ENCODE peak calls at places on chromosomes 11 and 22, in eight cellular contexts. S is H1, O is adrenal gland, E is IMR-90, K is SJSA1, Z is ovary, N is gastrocnemius medialis, I is esophagus squamous epithelium. G is an unnamed sample. For H3K4me1 and H3K27me3, the result is how much of the 10 kb centered on the place peaks cover.

GRCh38 chr11:75072582-75072981 is 24.1 kb downstream of the OR2AT4 start:
- DNase-seq in S (no peak), O (no peak), E (no peak), K (no peak), Z (no peak), N (no peak), I (no peak), G (no peak)

GRCh38 chr11:9719949-9720646 is 56.2 kb downstream of the SWAP70 start:
- DNase-seq in S (no peak), O (no peak), E (no peak), K (no peak), Z (no peak), N (no peak), I (no peak), G (no peak)

GRCh38 chr11:125402436-125402835 is 93.6 kb downstream of the FEZ1 start:
- DNase-seq in S (no peak), O (peak), E (peak), K (no peak), Z (no peak), N (peak), I (no peak), G (no peak)

GRCh38 chr11:125284209-125284608 is 119.7 kb downstream of the PKNOX2 start:
- DNase-seq in S (no peak), O (no peak), E (no peak), K (no peak), Z (no peak), N (no peak), I (no peak), G (no peak)

GRCh38 chr11:4887591-4887990 is 5.9 kb downstream of the OR51T1 start:
- DNase-seq in S (no peak), O (no peak), E (no peak), K (no peak), Z (no peak), N (no peak), I (no peak), G (no peak)

GRCh38 chr11:20113147-20113435 is 47.2 kb downstream of the DBX1 start:
- DNase-seq in S (no peak), O (no peak), E (no peak), K (no peak), Z (no peak), N (no peak), I (no peak), G (peak)

GRCh38 chr22:30219668-30220278 is 26.8 kb downstream of the LIF start:
- DNase-seq in S (no peak), O (no peak), E (no peak), K (no peak), Z (no peak), N (no peak), I (no peak), G (no peak)

GRCh38 chr22:24536089-24536488 is 18.8 kb downstream of the GUCD1 start:
- DNase-seq in S (no peak), O (no peak), E (no peak), K (no peak), Z (no peak), N (no peak), I (no peak), G (no peak)

GRCh38 chr11:87819141-87819540 is 356.1 kb downstream of the RAB38 start:
- DNase-seq in S (no peak), O (no peak), E (no peak), K (no peak), Z (no peak), N (no peak), I (no peak), G (no peak)

GRCh38 chr11:106446961-106447360 is 369.5 kb downstream of the AASDHPPT start:
- DNase-seq in S (no peak), O (no peak), E (no peak), K (no peak), Z (no peak), N (no peak), I (no peak), G (no peak)

GRCh38 chr11:17477361-17477760 is 716 bp upstream of the ABCC8 start:
- DNase-seq in S (no peak), O (no peak), E (no peak), K (no peak), Z (no peak), N (no peak), I (no peak), G (no peak)

GRCh38 chr11:26950260-26950719 is 43.6 kb upstream of the FIBIN start:
- DNase-seq in S (no peak), O (no peak), E (peak), K (no peak), Z (no peak), N (no peak), I (no peak), G (no peak)

GRCh38 chr11:70506658-70506970 is 108.3 kb downstream of the CTTN start:
- DNase-seq in S (no peak), O (no peak), E (no peak), K (no peak), Z (no peak), N (no peak), I (no peak), G (no peak)

GRCh38 chr11:12556155-12556554 is 118.1 kb upstream of the TEAD1 start:
- DNase-seq in S (peak), O (no peak), E (peak), K (no peak), Z (peak), N (peak), I (no peak), G (no peak)

GRCh38 chr11:37984991-37985390 is 1387.0 kb upstream of the RAG2 start:
- DNase-seq in S (no peak), O (no peak), E (no peak), K (no peak), Z (no peak), N (no peak), I (no peak), G (no peak)

GRCh38 chr11:68924073-68924925 is 20.6 kb downstream of the IGHMBP2 start:
- DNase-seq in S (no peak), O (no peak), E (no peak), K (no peak), Z (no peak), N (no peak), I (no peak), G (no peak)

GRCh38 chr11:73818838-73819237 is 31.2 kb downstream of the MRPL48 start:
- DNase-seq in S (no peak), O (no peak), E (peak), K (no peak), Z (no peak), N (no peak), I (no peak), G (no peak)

GRCh38 chr11:126340960-126341709 is 14.4 kb upstream of the ST3GAL4 start:
- DNase-seq in S (no peak), O (no peak), E (no peak), K (no peak), Z (no peak), N (no peak), I (no peak), G (no peak)

GRCh38 chr22:44920183-44920582 is 89.6 kb downstream of the PHF21B start:
- DNase-seq in S (no peak), O (peak), E (no peak), K (no peak), Z (no peak), N (no peak), I (no peak), G (peak)

GRCh38 chr22:25388866-25389540 is 169.6 kb downstream of the CRYBB2 start:
- DNase-seq in S (peak), O (no peak), E (no peak), K (no peak), Z (no peak), N (no peak), I (no peak), G (no peak)

GRCh38 chr11:73242291-73243092 is 24.4 kb downstream of the P2RY2 start:
- DNase-seq in S (peak), O (peak), E (peak), K (peak), Z (peak), N (peak), I (no peak), G (peak)

GRCh38 chr11:74570266-74571061 is 21.9 kb upstream of the POLD3 start:
- DNase-seq in S (peak), O (peak), E (peak), K (peak), Z (peak), N (no peak), I (no peak), G (peak)

GRCh38 chr11:117095301-117096139 is 2.7 kb downstream of the SIK3 start:
- DNase-seq in S (no peak), O (no peak), E (peak), K (peak), Z (no peak), N (no peak), I (no peak), G (no peak)
- H3K4me1 ChIP-seq in S (under half), O (half or more), E (under half), K (under half), Z (under half), N (half or more), I (half or more), G (under half)

DNA sequence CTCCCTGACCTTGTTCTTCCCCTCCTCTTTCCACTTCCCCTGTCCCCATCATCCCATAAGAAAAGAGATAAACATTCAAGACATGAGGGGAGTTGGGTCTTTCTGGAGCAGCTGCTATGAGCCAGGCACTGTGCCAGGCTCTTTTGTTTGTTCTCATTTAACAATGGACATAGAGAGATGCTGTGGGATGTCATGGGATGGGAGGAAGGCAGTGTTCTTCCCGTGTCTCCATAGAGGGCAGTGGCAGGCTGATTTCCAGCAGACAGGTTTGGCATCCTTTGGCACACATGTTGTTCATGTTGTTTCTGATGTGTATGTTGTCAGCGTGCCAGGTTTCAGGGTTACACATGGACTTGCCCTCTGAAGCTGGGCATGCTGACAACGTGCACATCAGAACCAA is 44.0 kb upstream of the NECTIN1 start:
- DNase-seq in S (no peak), O (no peak), E (no peak), K (no peak), Z (no peak), N (no peak), I (no peak), G (no peak)
- H3K27me3 ChIP-seq in S (under half), O (under half), E (under half), K (under half), Z (under half), N (under half), I (half or more), G (under half)

GRCh38 chr22:50016308-50016987 is 3.9 kb upstream of the IL17REL start:
- DNase-seq in S (no peak), O (no peak), E (no peak), K (no peak), Z (no peak), N (peak), I (no peak), G (peak)
- H3K4me1 ChIP-seq in S (under half), O (under half), E (under half), K (under half), Z (under half), N (under half), I (under half), G (under half)

GRCh38 chr22:47783433-47784366 is 1021.2 kb downstream of the TBC1D22A start:
- DNase-seq in S (peak), O (no peak), E (no peak), K (no peak), Z (no peak), N (no peak), I (no peak), G (no peak)

GRCh38 chr22:47782461-47783075 is 1020.1 kb downstream of the TBC1D22A start:
- DNase-seq in S (peak), O (no peak), E (no peak), K (no peak), Z (no peak), N (no peak), I (no peak), G (no peak)

GRCh38 chr22:47786650-47787290 is 1024.3 kb downstream of the TBC1D22A start:
- DNase-seq in S (peak), O (no peak), E (no peak), K (no peak), Z (no peak), N (no peak), I (no peak), G (peak)

GRCh38 chr22:47784991-47785390 is 1022.5 kb downstream of the TBC1D22A start:
- DNase-seq in S (peak), O (no peak), E (no peak), K (no peak), Z (no peak), N (no peak), I (no peak), G (no peak)

DNA sequence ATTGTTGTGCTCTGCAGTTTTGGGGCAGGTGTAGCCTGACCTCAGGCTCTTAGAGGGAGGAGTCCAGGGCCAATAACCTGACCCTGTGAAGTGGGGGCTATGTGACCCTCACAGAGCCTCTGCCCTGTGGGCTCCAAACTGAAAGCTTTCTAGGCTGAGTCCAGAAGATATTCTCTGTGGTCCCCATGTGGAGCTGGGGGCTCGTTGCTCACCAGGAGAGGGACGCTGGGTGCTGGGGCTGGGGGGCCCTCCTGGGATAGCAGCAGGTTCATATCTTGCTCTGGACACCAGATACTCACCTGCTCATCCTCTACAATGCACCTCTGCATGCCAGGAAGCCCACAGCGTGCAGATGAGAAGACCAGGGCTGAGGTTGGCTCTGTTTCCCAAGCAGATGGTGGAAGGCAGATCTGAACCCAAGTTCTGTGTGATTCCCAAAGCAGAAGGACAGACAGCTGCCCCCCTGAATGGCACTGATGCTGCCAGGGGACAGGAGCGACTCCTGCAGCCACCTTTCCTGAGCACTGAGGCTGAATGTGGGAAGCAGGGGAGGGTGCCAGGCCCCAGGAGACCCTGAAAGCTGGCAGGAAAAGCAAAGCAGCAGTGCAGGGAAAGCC is 1022.0 kb downstream of the TBC1D22A start:
- DNase-seq in S (peak), O (no peak), E (no peak), K (no peak), Z (no peak), N (no peak), I (no peak), G (no peak)
- H3K27me3 ChIP-seq in S (under half), O (under half), E (under half), K (under half), Z (under half), N (under half), I (half or more), G (under half)

DNA sequence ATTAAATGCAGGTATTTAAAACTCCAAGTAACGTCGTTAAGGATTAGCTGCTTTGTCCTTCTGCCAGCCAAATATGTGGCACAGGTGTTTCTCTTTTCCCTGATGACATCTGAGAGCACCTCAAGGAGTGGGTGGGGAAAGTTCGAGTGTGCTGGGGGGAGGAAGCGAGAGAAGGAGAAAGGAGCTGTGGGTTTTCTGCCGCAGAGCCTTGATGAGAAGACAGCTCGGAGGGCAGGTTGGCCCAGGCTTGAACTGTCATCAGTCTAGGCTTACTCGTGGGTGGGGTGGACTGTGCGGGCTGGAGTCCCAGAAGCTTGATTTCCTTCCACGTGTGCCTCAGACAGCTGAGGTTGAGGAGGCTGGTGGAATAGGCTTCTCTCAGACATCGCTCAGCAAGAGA is 15.2 kb upstream of the SORL1-AS1 start:
- DNase-seq in S (no peak), O (no peak), E (no peak), K (no peak), Z (no peak), N (no peak), I (no peak), G (no peak)
- H3K4me1 ChIP-seq in S (under half), O (under half), E (under half), K (under half), Z (under half), N (under half), I (half or more), G (under half)

GRCh38 chr11:90323289-90323688 is 100.4 kb upstream of the CHORDC1 start:
- DNase-seq in S (no peak), O (no peak), E (no peak), K (no peak), Z (no peak), N (no peak), I (no peak), G (no peak)

GRCh38 chr11:90329043-90329442 is 106.2 kb upstream of the CHORDC1 start:
- DNase-seq in S (no peak), O (no peak), E (no peak), K (no peak), Z (no peak), N (no peak), I (no peak), G (no peak)

GRCh38 chr11:90330632-90331031 is 107.8 kb upstream of the CHORDC1 start:
- DNase-seq in S (no peak), O (no peak), E (no peak), K (no peak), Z (no peak), N (no peak), I (no peak), G (no peak)

GRCh38 chr11:90321018-90321417 is 98.2 kb upstream of the CHORDC1 start:
- DNase-seq in S (no peak), O (no peak), E (no peak), K (no peak), Z (no peak), N (no peak), I (no peak), G (no peak)

GRCh38 chr11:90326647-90327046 is 103.8 kb upstream of the CHORDC1 start:
- DNase-seq in S (no peak), O (no peak), E (no peak), K (no peak), Z (no peak), N (no peak), I (no peak), G (no peak)
- H3K27me3 ChIP-seq in S (under half), O (under half), E (under half), K (under half), Z (under half), N (under half), I (under half), G (under half)

GRCh38 chr22:39095971-39096370 is 1.1 kb upstream of the APOBEC3H start:
- DNase-seq in S (no peak), O (no peak), E (no peak), K (no peak), Z (no peak), N (no peak), I (no peak), G (no peak)
- H3K4me1 ChIP-seq in S (under half), O (under half), E (under half), K (under half), Z (under half), N (under half), I (under half), G (under half)